ENCODE peak calls at places on chromosome X, in five cellular contexts. A is hepatocyte, P is neuronal stem cell, N is GM23248, I is HCT116. D is an unnamed sample.

GRCh38 chrX:19688426-19688825 is 173.1 kb upstream of the MAP3K15 start:
- DNase-seq in N (no peak), A (no peak), I (no peak), P (no peak), D (no peak)

GRCh38 chrX:147875866-147876596 is 35.7 kb upstream of the FMR1 start:
- DNase-seq in I (no peak), A (peak; percentile 51), N (no peak), P (no peak), D (no peak)

GRCh38 chrX:107629533-107629909 is 1.2 kb downstream of the PRPS1 start:
- DNase-seq in N (peak; percentile 63), P (no peak), I (no peak), A (peak; percentile 52), D (peak; percentile 36)

GRCh38 chrX:107742754-107743191 is 32.8 kb downstream of the TSC22D3 start:
- DNase-seq in P (no peak), A (no peak), N (no peak), I (no peak), D (no peak)

GRCh38 chrX:66004928-66005831 is 34.7 kb downstream of the VSIG4 start:
- DNase-seq in N (no peak), P (no peak), A (no peak), I (no peak), D (no peak)

GRCh38 chrX:46788902-46789301 is 30.0 kb upstream of the SLC9A7 start:
- DNase-seq in N (peak; percentile 74), P (no peak), I (no peak), A (no peak), D (peak; percentile 65)

GRCh38 chrX:41031256-41031967 is 53.8 kb upstream of the USP9X start:
- DNase-seq in N (no peak), I (no peak), A (no peak), P (no peak), D (no peak)

GRCh38 chrX:133402042-133402453 is 13.2 kb downstream of the GPC4 start:
- DNase-seq in I (no peak), N (peak; percentile 65), P (no peak), A (no peak), D (peak; percentile 23)

GRCh38 chrX:36908801-36909403 is 99.3 kb upstream of the FAM47C start:
- DNase-seq in N (peak; percentile 43), A (peak; percentile 60), P (no peak), I (peak; percentile 4), D (peak; percentile 29)

GRCh38 chrX:40976971-40977370 is 108.3 kb upstream of the USP9X start:
- DNase-seq in I (no peak), P (no peak), A (no peak), N (no peak), D (peak; percentile 41)

GRCh38 chrX:72121381-72121780 is 10.3 kb downstream of the RTL5 start:
- DNase-seq in P (no peak), N (peak; percentile 81), I (no peak), A (no peak), D (peak; percentile 75)

GRCh38 chrX:116499780-116500179 is 37.0 kb upstream of the CT83 start:
- DNase-seq in I (no peak), A (no peak), P (no peak), N (peak; percentile 26), D (no peak)

GRCh38 chrX:29662759-29663503 is 552.4 kb upstream of the MAGEB2 start:
- DNase-seq in P (no peak), I (no peak), N (peak; percentile 92), A (peak; percentile 48), D (peak; percentile 98)

GRCh38 chrX:20668550-20668949 is 401.8 kb upstream of the RPS6KA3 start:
- DNase-seq in I (no peak), A (no peak), P (no peak), N (no peak), D (no peak)

GRCh38 chrX:107135076-107135964 is 16.7 kb upstream of the RBM41 start:
- DNase-seq in A (no peak), I (peak; percentile 78), N (peak; percentile 67), P (no peak), D (peak; percentile 54)

GRCh38 chrX:47831788-47832187 is 4.9 kb upstream of the ZNF81 start:
- DNase-seq in N (peak; percentile 52), I (peak; percentile 19), P (no peak), A (peak; percentile 47), D (peak; percentile 18)

GRCh38 chrX:11890843-11891514 is 132.9 kb downstream of the MSL3 start:
- DNase-seq in I (no peak), A (no peak), P (no peak), N (no peak), D (no peak)

GRCh38 chrX:40004916-40005289 is 92.9 kb downstream of the BCOR start:
- DNase-seq in N (no peak), A (no peak), I (no peak), P (no peak), D (no peak)

GRCh38 chrX:40152173-40152705 is 54.5 kb upstream of the BCOR start:
- DNase-seq in P (no peak), N (peak; percentile 67), A (no peak), I (no peak), D (no peak)

GRCh38 chrX:120727911-120728310 is 98.1 kb upstream of the C1GALT1C1 start:
- DNase-seq in N (no peak), A (no peak), I (no peak), P (no peak), D (no peak)

GRCh38 chrX:65601530-65602281 is 65.7 kb upstream of the MSN start:
- DNase-seq in A (peak; percentile 34), P (no peak), I (no peak), N (peak; percentile 86), D (peak; percentile 88)

GRCh38 chrX:123464709-123465108 is 268.1 kb downstream of the THOC2 start:
- DNase-seq in A (no peak), P (no peak), N (no peak), I (no peak), D (no peak)

GRCh38 chrX:96453139-96453538 is 231.5 kb upstream of the DIAPH2 start:
- DNase-seq in P (no peak), N (no peak), I (no peak), A (peak; percentile 7), D (no peak)

GRCh38 chrX:1391370-1391706 is 575 bp downstream of the SLC25A6 start:
- DNase-seq in A (peak; percentile 97), I (no peak), N (no peak), P (peak; percentile 87), D (no peak)

GRCh38 chrX:9195199-9195880 is 161.4 kb upstream of the FAM9B start:
- DNase-seq in A (peak; percentile 11), P (no peak), N (no peak), I (no peak), D (no peak)

GRCh38 chrX:81286075-81286474 is 84.2 kb downstream of the SH3BGRL start:
- DNase-seq in P (no peak), N (no peak), I (no peak), A (no peak), D (no peak)

GRCh38 chrX:139851730-139852129 is 81.1 kb downstream of the ATP11C start:
- DNase-seq in I (no peak), A (no peak), P (no peak), N (peak; percentile 41), D (peak; percentile 76)

GRCh38 chrX:43973249-43973672 is at the start of gene NDP:
- DNase-seq in N (peak; percentile 34), A (peak; percentile 36), P (no peak), I (no peak), D (no peak)

GRCh38 chrX:154097003-154097596 is 417 bp downstream of the MECP2 start:
- DNase-seq in I (no peak), P (peak; percentile 75), A (peak; percentile 86), N (peak; percentile 72), D (peak; percentile 51)
- H2AFZ ChIP-seq in I (no peak overlapping the region), P (peak overlapping the region; percentile 69), A (peak overlapping the region; percentile 35), N (peak overlapping the region; percentile 19), D (peak overlapping the region; percentile 85)

DNA sequence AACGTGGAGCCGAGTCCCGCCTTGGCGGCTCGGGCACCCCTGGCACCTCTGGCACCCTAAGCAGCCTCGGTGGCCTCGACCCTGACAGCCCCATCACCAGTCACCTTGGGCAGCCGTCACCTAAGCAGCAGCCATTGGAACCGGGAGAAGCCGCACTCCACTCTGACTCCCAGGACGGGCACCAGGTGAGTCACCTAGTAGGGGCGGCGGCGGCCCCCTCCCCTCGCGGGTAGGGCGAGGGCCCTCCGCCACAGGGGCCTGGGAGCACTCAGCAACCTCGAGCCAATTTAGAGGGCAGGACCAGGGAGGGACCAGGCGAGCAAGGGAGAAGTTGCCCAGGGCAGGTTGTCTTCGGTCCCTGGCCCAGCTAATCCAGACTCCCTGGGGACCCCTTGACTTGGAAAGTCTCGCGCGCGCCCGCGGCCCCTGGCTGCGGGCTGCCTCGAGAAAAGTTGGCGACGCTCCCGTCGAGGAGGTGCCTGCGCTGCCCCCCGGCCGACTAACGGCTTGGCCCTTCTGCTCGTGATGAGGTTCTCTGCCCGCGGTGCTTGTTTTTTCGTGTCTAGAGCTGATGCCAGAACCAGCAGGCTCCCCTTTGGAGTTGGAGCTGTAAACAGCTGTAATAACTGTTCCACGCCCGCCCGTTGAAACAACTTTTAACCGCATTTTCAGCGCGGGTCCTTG is 749 bp downstream of the EDA start:
- DNase-seq in N (peak; percentile 4), A (peak; percentile 42), P (no peak), I (no peak), D (no peak)
- H2AFZ ChIP-seq in N (no peak overlapping the region), A (no peak overlapping the region), P (peak overlapping the region; percentile 96), I (no peak overlapping the region), D (no peak overlapping the region)

GRCh38 chrX:31243804-31244203 is 172.0 kb upstream of the FTHL17 start:
- DNase-seq in I (no peak), P (no peak), N (no peak), A (no peak), D (no peak)

GRCh38 chrX:31236231-31236630 is 164.4 kb upstream of the FTHL17 start:
- DNase-seq in I (no peak), A (no peak), N (no peak), P (no peak), D (no peak)

GRCh38 chrX:31245714-31246113 is 173.9 kb upstream of the FTHL17 start:
- DNase-seq in A (no peak), P (no peak), I (no peak), N (no peak), D (no peak)

GRCh38 chrX:31237189-31237588 is 165.3 kb upstream of the FTHL17 start:
- DNase-seq in N (no peak), I (no peak), A (no peak), P (no peak), D (peak; percentile 17)

DNA sequence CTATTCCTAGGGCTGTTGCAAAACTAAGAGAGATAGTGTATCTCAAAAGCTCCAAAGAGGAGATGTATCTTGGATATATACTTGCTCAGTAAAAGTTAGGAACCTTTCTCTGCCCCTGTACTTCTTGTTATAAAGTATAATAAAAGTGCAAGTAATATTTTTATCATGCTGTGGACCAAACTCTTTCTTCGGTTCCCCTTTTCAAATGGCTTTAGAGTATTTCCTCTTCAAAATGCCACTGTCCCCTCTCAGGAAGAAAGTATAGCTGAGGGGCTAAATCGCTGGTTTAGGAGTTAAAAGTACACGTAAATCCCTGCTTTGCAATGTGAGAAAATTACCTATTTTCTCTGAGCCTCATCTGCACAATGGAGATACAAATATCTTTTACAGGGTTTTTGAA is 169.1 kb upstream of the FTHL17 start:
- DNase-seq in A (no peak), N (no peak), I (no peak), P (no peak), D (no peak)
- H2AFZ ChIP-seq in A (no peak overlapping the region), N (no peak overlapping the region), I (no peak overlapping the region), P (no peak overlapping the region), D (no peak overlapping the region)

GRCh38 chrX:24833695-24834094 is 140.0 kb downstream of the POLA1 start:
- DNase-seq in A (no peak), N (no peak), P (no peak), I (no peak), D (no peak)
- H2AFZ ChIP-seq in A (no peak overlapping the region), N (no peak overlapping the region), P (no peak overlapping the region), I (no peak overlapping the region), D (no peak overlapping the region)